ENCODE peak calls at places on chromosomes 16 and 17, in eight cellular contexts. One of them, this sample, is unnamed.

GRCh38 chr16:65394306-65394705 is 272.4 kb upstream of the CDH11 start:
- DNase-seq in Calu3: no peak
- DNase-seq in neural progenitor cell: no peak
- DNase-seq in fibroblast of the aortic adventitia: no peak
- DNase-seq in GM12865: no peak
- DNase-seq in adrenal gland: no peak
- DNase-seq in neural crest cell: no peak
- DNase-seq in heart left ventricle: no peak
- DNase-seq in this sample: no peak

GRCh38 chr16:5928476-5929055 is 831.0 kb upstream of the EEF2KMT start:
- DNase-seq in heart left ventricle: no peak
- DNase-seq in neural crest cell: no peak
- DNase-seq in GM12865: no peak
- DNase-seq in adrenal gland: no peak
- DNase-seq in neural progenitor cell: peak; percentile 54
- DNase-seq in fibroblast of the aortic adventitia: no peak
- DNase-seq in Calu3: no peak
- DNase-seq in this sample: no peak

GRCh38 chr17:4118095-4118743 is 24.6 kb downstream of the ZZEF1 start:
- DNase-seq in heart left ventricle: no peak
- DNase-seq in neural crest cell: no peak
- DNase-seq in fibroblast of the aortic adventitia: no peak
- DNase-seq in Calu3: no peak
- DNase-seq in neural progenitor cell: no peak
- DNase-seq in GM12865: no peak
- DNase-seq in adrenal gland: no peak
- DNase-seq in this sample: no peak

GRCh38 chr16:87227651-87228015 is 89.6 kb downstream of the C16orf95 start:
- DNase-seq in fibroblast of the aortic adventitia: no peak
- DNase-seq in Calu3: no peak
- DNase-seq in heart left ventricle: peak; percentile 47
- DNase-seq in neural crest cell: no peak
- DNase-seq in neural progenitor cell: no peak
- DNase-seq in GM12865: no peak
- DNase-seq in adrenal gland: no peak
- DNase-seq in this sample: no peak

GRCh38 chr17:60522889-60523626 is 3.0 kb downstream of the APPBP2 start:
- DNase-seq in neural crest cell: no peak
- DNase-seq in adrenal gland: no peak
- DNase-seq in Calu3: no peak
- DNase-seq in neural progenitor cell: no peak
- DNase-seq in fibroblast of the aortic adventitia: no peak
- DNase-seq in heart left ventricle: no peak
- DNase-seq in GM12865: no peak
- DNase-seq in this sample: no peak

GRCh38 chr16:81693467-81694303 is 85.4 kb upstream of the PLCG2 start:
- DNase-seq in neural progenitor cell: no peak
- DNase-seq in neural crest cell: no peak
- DNase-seq in Calu3: no peak
- DNase-seq in fibroblast of the aortic adventitia: peak; percentile 25
- DNase-seq in heart left ventricle: no peak
- DNase-seq in GM12865: no peak
- DNase-seq in adrenal gland: no peak
- DNase-seq in this sample: peak; percentile 64

GRCh38 chr17:18258356-18259038 is at the start of gene FLII:
- DNase-seq in Calu3: peak; percentile 50
- DNase-seq in neural crest cell: peak; percentile 46
- DNase-seq in neural progenitor cell: peak; percentile 72
- DNase-seq in GM12865: peak; percentile 52
- DNase-seq in adrenal gland: peak; percentile 55
- DNase-seq in heart left ventricle: no peak
- DNase-seq in fibroblast of the aortic adventitia: peak; percentile 28
- DNase-seq in this sample: peak; percentile 47

GRCh38 chr17:76878568-76878967 is 10.4 kb downstream of the MGAT5B start:
- DNase-seq in neural crest cell: no peak
- DNase-seq in Calu3: no peak
- DNase-seq in adrenal gland: no peak
- DNase-seq in neural progenitor cell: no peak
- DNase-seq in fibroblast of the aortic adventitia: no peak
- DNase-seq in GM12865: no peak
- DNase-seq in heart left ventricle: no peak
- DNase-seq in this sample: no peak

GRCh38 chr16:10990378-10990777 is 46.0 kb downstream of the CLEC16A start:
- DNase-seq in Calu3: peak; percentile 9
- DNase-seq in fibroblast of the aortic adventitia: no peak
- DNase-seq in neural progenitor cell: no peak
- DNase-seq in heart left ventricle: no peak
- DNase-seq in GM12865: no peak
- DNase-seq in adrenal gland: no peak
- DNase-seq in neural crest cell: no peak
- DNase-seq in this sample: no peak

GRCh38 chr17:4362141-4362540 is 4.3 kb downstream of the UBE2G1 start:
- DNase-seq in GM12865: no peak
- DNase-seq in neural crest cell: no peak
- DNase-seq in heart left ventricle: no peak
- DNase-seq in adrenal gland: no peak
- DNase-seq in neural progenitor cell: no peak
- DNase-seq in Calu3: no peak
- DNase-seq in fibroblast of the aortic adventitia: peak; percentile 28
- DNase-seq in this sample: peak; percentile 3

GRCh38 chr17:8718001-8718563 is 26.6 kb downstream of the CCDC42 start:
- DNase-seq in adrenal gland: no peak
- DNase-seq in fibroblast of the aortic adventitia: no peak
- DNase-seq in heart left ventricle: no peak
- DNase-seq in neural crest cell: no peak
- DNase-seq in neural progenitor cell: no peak
- DNase-seq in GM12865: no peak
- DNase-seq in Calu3: no peak
- DNase-seq in this sample: no peak

GRCh38 chr17:14296511-14296910 is 4.4 kb upstream of the HS3ST3B1 start:
- DNase-seq in heart left ventricle: no peak
- DNase-seq in Calu3: no peak
- DNase-seq in neural crest cell: no peak
- DNase-seq in adrenal gland: no peak
- DNase-seq in neural progenitor cell: no peak
- DNase-seq in fibroblast of the aortic adventitia: no peak
- DNase-seq in GM12865: no peak
- DNase-seq in this sample: no peak

GRCh38 chr17:19313746-19314651 is 48.5 kb downstream of the B9D1 start:
- DNase-seq in heart left ventricle: no peak
- DNase-seq in Calu3: no peak
- DNase-seq in adrenal gland: no peak
- DNase-seq in neural progenitor cell: no peak
- DNase-seq in GM12865: no peak
- DNase-seq in fibroblast of the aortic adventitia: peak; percentile 48
- DNase-seq in neural crest cell: no peak
- DNase-seq in this sample: peak; percentile 55

GRCh38 chr17:30696234-30696633 is 128.3 kb downstream of the CRLF3 start:
- DNase-seq in GM12865: no peak
- DNase-seq in neural progenitor cell: no peak
- DNase-seq in adrenal gland: no peak
- DNase-seq in fibroblast of the aortic adventitia: no peak
- DNase-seq in neural crest cell: no peak
- DNase-seq in Calu3: no peak
- DNase-seq in heart left ventricle: no peak
- DNase-seq in this sample: no peak

GRCh38 chr17:42518046-42518754 is 17.8 kb upstream of the NAGLU start:
- DNase-seq in adrenal gland: peak; percentile 94
- DNase-seq in GM12865: no peak
- DNase-seq in neural crest cell: no peak
- DNase-seq in heart left ventricle: peak; percentile 88
- DNase-seq in neural progenitor cell: no peak
- DNase-seq in Calu3: peak; percentile 85
- DNase-seq in fibroblast of the aortic adventitia: peak; percentile 99
- DNase-seq in this sample: peak; percentile 96

GRCh38 chr17:48646183-48647102 is 20.3 kb upstream of the HOXB9 start:
- DNase-seq in fibroblast of the aortic adventitia: no peak
- DNase-seq in Calu3: peak; percentile 90
- DNase-seq in neural crest cell: no peak
- DNase-seq in GM12865: peak; percentile 31
- DNase-seq in neural progenitor cell: peak; percentile 42
- DNase-seq in adrenal gland: no peak
- DNase-seq in heart left ventricle: no peak
- DNase-seq in this sample: no peak

GRCh38 chr16:28140788-28141618 is 70.8 kb downstream of the XPO6 start:
- DNase-seq in neural crest cell: no peak
- DNase-seq in heart left ventricle: no peak
- DNase-seq in neural progenitor cell: no peak
- DNase-seq in Calu3: no peak
- DNase-seq in adrenal gland: no peak
- DNase-seq in fibroblast of the aortic adventitia: no peak
- DNase-seq in GM12865: peak; percentile 86
- DNase-seq in this sample: peak; percentile 18

GRCh38 chr16:50533317-50533716 is 14.9 kb upstream of the NKD1 start:
- DNase-seq in Calu3: no peak
- DNase-seq in GM12865: no peak
- DNase-seq in fibroblast of the aortic adventitia: no peak
- DNase-seq in neural crest cell: no peak
- DNase-seq in heart left ventricle: no peak
- DNase-seq in adrenal gland: peak; percentile 8
- DNase-seq in neural progenitor cell: no peak
- DNase-seq in this sample: no peak

GRCh38 chr17:1899403-1900000 is 69.7 kb downstream of the RPA1 start:
- DNase-seq in neural progenitor cell: no peak
- DNase-seq in heart left ventricle: no peak
- DNase-seq in Calu3: no peak
- DNase-seq in neural crest cell: no peak
- DNase-seq in fibroblast of the aortic adventitia: no peak
- DNase-seq in GM12865: no peak
- DNase-seq in adrenal gland: no peak
- DNase-seq in this sample: no peak

GRCh38 chr17:36667922-36668321 is 66.5 kb downstream of the MRM1 start:
- DNase-seq in GM12865: peak; percentile 29
- DNase-seq in neural crest cell: no peak
- DNase-seq in neural progenitor cell: no peak
- DNase-seq in heart left ventricle: no peak
- DNase-seq in Calu3: no peak
- DNase-seq in adrenal gland: no peak
- DNase-seq in fibroblast of the aortic adventitia: no peak
- DNase-seq in this sample: no peak

GRCh38 chr16:80317132-80318098 is 223.4 kb upstream of the DYNLRB2 start:
- DNase-seq in neural crest cell: no peak
- DNase-seq in adrenal gland: no peak
- DNase-seq in GM12865: peak; percentile 10
- DNase-seq in fibroblast of the aortic adventitia: no peak
- DNase-seq in neural progenitor cell: peak; percentile 34
- DNase-seq in heart left ventricle: no peak
- DNase-seq in Calu3: no peak
- DNase-seq in this sample: no peak
- TF ChIP-seq CTCF in neural crest cell: peak; percentile 39
- TF ChIP-seq CTCF in adrenal gland: no peak
- TF ChIP-seq CTCF in GM12865: peak; percentile 34
- TF ChIP-seq CTCF in fibroblast of the aortic adventitia: peak; percentile 17
- TF ChIP-seq CTCF in neural progenitor cell: peak; percentile 53
- TF ChIP-seq CTCF in heart left ventricle: no peak
- TF ChIP-seq CTCF in Calu3: no peak
- TF ChIP-seq CTCF in this sample: peak; percentile 38

GRCh38 chr16:85334718-85335583 is 222.7 kb upstream of the CIBAR2 start:
- DNase-seq in neural progenitor cell: peak; percentile 85
- DNase-seq in heart left ventricle: no peak
- DNase-seq in Calu3: peak; percentile 39
- DNase-seq in adrenal gland: no peak
- DNase-seq in neural crest cell: peak; percentile 21
- DNase-seq in GM12865: no peak
- DNase-seq in fibroblast of the aortic adventitia: no peak
- DNase-seq in this sample: peak; percentile 44

GRCh38 chr16:85333337-85333736 is 221.1 kb upstream of the CIBAR2 start:
- DNase-seq in heart left ventricle: no peak
- DNase-seq in fibroblast of the aortic adventitia: no peak
- DNase-seq in adrenal gland: no peak
- DNase-seq in GM12865: no peak
- DNase-seq in neural crest cell: no peak
- DNase-seq in Calu3: no peak
- DNase-seq in neural progenitor cell: no peak
- DNase-seq in this sample: no peak

GRCh38 chr16:85335584-85336492 is 223.6 kb upstream of the CIBAR2 start:
- DNase-seq in Calu3: no peak
- DNase-seq in neural crest cell: no peak
- DNase-seq in fibroblast of the aortic adventitia: no peak
- DNase-seq in GM12865: no peak
- DNase-seq in neural progenitor cell: no peak
- DNase-seq in heart left ventricle: no peak
- DNase-seq in adrenal gland: no peak
- DNase-seq in this sample: peak; percentile 41

GRCh38 chr16:85332175-85332574 is 219.9 kb upstream of the CIBAR2 start:
- DNase-seq in fibroblast of the aortic adventitia: no peak
- DNase-seq in neural progenitor cell: peak; percentile 76
- DNase-seq in adrenal gland: no peak
- DNase-seq in neural crest cell: no peak
- DNase-seq in GM12865: no peak
- DNase-seq in heart left ventricle: no peak
- DNase-seq in Calu3: no peak
- DNase-seq in this sample: no peak

GRCh38 chr16:85333744-85334640 is 221.7 kb upstream of the CIBAR2 start:
- DNase-seq in neural crest cell: no peak
- DNase-seq in GM12865: no peak
- DNase-seq in adrenal gland: no peak
- DNase-seq in Calu3: no peak
- DNase-seq in neural progenitor cell: no peak
- DNase-seq in heart left ventricle: no peak
- DNase-seq in fibroblast of the aortic adventitia: no peak
- DNase-seq in this sample: no peak
- TF ChIP-seq CTCF in neural crest cell: no peak
- TF ChIP-seq CTCF in GM12865: no peak
- TF ChIP-seq CTCF in adrenal gland: no peak
- TF ChIP-seq CTCF in Calu3: no peak
- TF ChIP-seq CTCF in neural progenitor cell: no peak
- TF ChIP-seq CTCF in heart left ventricle: no peak
- TF ChIP-seq CTCF in fibroblast of the aortic adventitia: no peak
- TF ChIP-seq CTCF in this sample: no peak

DNA sequence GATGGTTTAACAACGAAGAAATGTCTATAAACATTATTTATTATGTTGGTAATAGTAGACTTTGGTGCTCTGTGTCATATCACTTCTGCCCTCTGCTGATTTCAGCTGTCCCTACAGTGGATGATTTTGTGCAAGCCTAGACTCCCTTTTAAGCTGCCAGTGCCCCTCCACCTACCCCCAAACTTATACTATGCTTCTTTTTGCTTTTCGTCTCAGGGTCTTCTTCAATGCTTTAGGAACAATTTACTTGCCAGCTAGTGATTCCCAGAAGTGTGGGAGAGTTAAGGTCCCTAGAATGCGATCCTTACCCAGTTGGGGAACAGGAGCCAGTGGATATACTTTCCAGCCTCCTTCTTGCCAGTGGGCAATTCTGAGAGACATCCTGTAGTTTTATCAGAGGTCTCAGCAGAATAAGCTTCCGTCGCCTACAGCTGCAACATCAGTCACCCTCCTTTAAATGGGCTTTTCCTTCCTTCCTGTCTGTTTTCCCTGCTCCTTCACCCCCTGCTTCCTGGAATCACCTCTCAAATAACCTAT is 4.1 kb downstream of the ICAM2 start:
- DNase-seq in neural progenitor cell: no peak
- DNase-seq in adrenal gland: no peak
- DNase-seq in GM12865: peak; percentile 32
- DNase-seq in Calu3: no peak
- DNase-seq in neural crest cell: no peak
- DNase-seq in fibroblast of the aortic adventitia: no peak
- DNase-seq in heart left ventricle: no peak
- DNase-seq in this sample: no peak
- TF ChIP-seq CTCF in neural progenitor cell: peak; percentile 15
- TF ChIP-seq CTCF in adrenal gland: peak; percentile 12
- TF ChIP-seq CTCF in GM12865: no peak
- TF ChIP-seq CTCF in Calu3: no peak
- TF ChIP-seq CTCF in neural crest cell: no peak
- TF ChIP-seq CTCF in fibroblast of the aortic adventitia: peak; percentile 42
- TF ChIP-seq CTCF in heart left ventricle: peak; percentile 15
- TF ChIP-seq CTCF in this sample: peak; percentile 14

GRCh38 chr16:53085539-53086450 is 31.0 kb downstream of the CHD9 start:
- DNase-seq in neural crest cell: no peak
- DNase-seq in Calu3: no peak
- DNase-seq in fibroblast of the aortic adventitia: peak; percentile 79
- DNase-seq in adrenal gland: peak; percentile 55
- DNase-seq in heart left ventricle: no peak
- DNase-seq in GM12865: no peak
- DNase-seq in neural progenitor cell: no peak
- DNase-seq in this sample: peak; percentile 85
- TF ChIP-seq CTCF in neural crest cell: no peak
- TF ChIP-seq CTCF in Calu3: no peak
- TF ChIP-seq CTCF in fibroblast of the aortic adventitia: no peak
- TF ChIP-seq CTCF in adrenal gland: no peak
- TF ChIP-seq CTCF in heart left ventricle: no peak
- TF ChIP-seq CTCF in GM12865: no peak
- TF ChIP-seq CTCF in neural progenitor cell: no peak
- TF ChIP-seq CTCF in this sample: no peak